ENCODE peak calls at places on chromosomes 1 and 21, in five cellular contexts. Z is A549, H is GM12878, N is K562, E is HepG2. O is an unnamed sample. For H3K4me1, the result is how much of the 10 kb centered on the place peaks cover.

GRCh38 chr1:207173396-207173795 is 69.4 kb downstream of the C4BPA start:
- DNase-seq in N (no peak), E (no peak), H (no peak), Z (no peak), O (no peak)

GRCh38 chr1:6521502-6521901 is 30.0 kb upstream of the PLEKHG5 start:
- DNase-seq in E (no peak), Z (no peak), H (no peak), N (no peak), O (no peak)

GRCh38 chr1:166133276-166133841 is 33.4 kb downstream of the FAM78B start:
- DNase-seq in E (no peak), Z (no peak), H (no peak), N (peak), O (peak)

GRCh38 chr1:216057947-216058346 is 365.3 kb downstream of the USH2A start:
- DNase-seq in E (no peak), N (no peak), Z (no peak), H (no peak), O (no peak)

GRCh38 chr1:82195245-82195644 is 394.5 kb downstream of the ADGRL2 start:
- DNase-seq in E (no peak), N (no peak), H (no peak), Z (no peak), O (no peak)

GRCh38 chr21:36282568-36283230 is 37.3 kb upstream of the MORC3 start:
- DNase-seq in E (no peak), Z (no peak), N (no peak), H (no peak), O (no peak)

GRCh38 chr1:56291374-56291841 is 288.0 kb downstream of the PLPP3 start:
- DNase-seq in Z (no peak), N (no peak), E (no peak), H (no peak), O (peak)

GRCh38 chr1:198534540-198535413 is 5.7 kb downstream of the ATP6V1G3 start:
- DNase-seq in N (no peak), Z (no peak), H (no peak), E (peak), O (no peak)

GRCh38 chr1:31431351-31431750 is 18.3 kb downstream of the SERINC2 start:
- DNase-seq in Z (no peak), N (no peak), H (no peak), E (no peak), O (no peak)

GRCh38 chr1:7869136-7869905 is 16.5 kb upstream of the UTS2 start:
- DNase-seq in Z (no peak), H (no peak), E (no peak), N (peak), O (no peak)

GRCh38 chr1:101043776-101044175 is 18.2 kb upstream of the DPH5 start:
- DNase-seq in N (no peak), Z (no peak), E (no peak), H (no peak), O (no peak)

GRCh38 chr1:1470626-1471388 is 758 bp upstream of the ATAD3B start:
- DNase-seq in E (no peak), Z (no peak), H (no peak), N (no peak), O (peak)

GRCh38 chr21:36705679-36706481 is 7.0 kb downstream of the SIM2 start:
- DNase-seq in E (no peak), N (peak), H (no peak), Z (no peak), O (peak)

GRCh38 chr1:110326826-110327225 is 12.4 kb upstream of the RBM15 start:
- DNase-seq in Z (no peak), E (no peak), N (no peak), H (no peak), O (no peak)

GRCh38 chr1:102578806-102579205 is 529.5 kb downstream of the COL11A1 start:
- DNase-seq in N (no peak), Z (no peak), H (no peak), E (no peak), O (no peak)

GRCh38 chr1:26142165-26142564 is 16.7 kb upstream of the FAM110D start:
- DNase-seq in H (no peak), N (no peak), E (no peak), Z (no peak), O (no peak)

GRCh38 chr1:1440941-1441888 is 5.7 kb downstream of the VWA1 start:
- DNase-seq in H (no peak), N (peak), Z (peak), E (peak), O (peak)

GRCh38 chr1:230084408-230085177 is 17.6 kb downstream of the GALNT2 start:
- DNase-seq in Z (peak), E (peak), H (no peak), N (no peak), O (no peak)

GRCh38 chr1:39214714-39214997 is 10.2 kb downstream of the MACF1 start:
- DNase-seq in Z (no peak), N (no peak), H (no peak), E (no peak), O (no peak)

GRCh38 chr1:12037486-12038355 is 18.4 kb downstream of the MIIP start:
- DNase-seq in Z (no peak), E (no peak), N (no peak), H (no peak), O (no peak)

GRCh38 chr1:12039141-12039525 is 19.8 kb downstream of the MIIP start:
- DNase-seq in Z (no peak), E (no peak), H (no peak), N (no peak), O (no peak)

GRCh38 chr1:12038356-12039140 is 19.2 kb downstream of the MIIP start:
- DNase-seq in E (no peak), N (peak), Z (no peak), H (no peak), O (no peak)

GRCh38 chr1:12035306-12035705 is 16.0 kb downstream of the MIIP start:
- DNase-seq in E (no peak), H (no peak), Z (no peak), N (no peak), O (no peak)

GRCh38 chr1:12040457-12041051 is 21.3 kb downstream of the MIIP start:
- DNase-seq in Z (no peak), H (peak), E (no peak), N (no peak), O (no peak)
- H3K4me1 ChIP-seq in Z (under half), H (half or more), E (under half), N (under half), O (under half)

GRCh38 chr1:228669401-228669695 is 65.9 kb upstream of the RHOU start:
- DNase-seq in Z (no peak), E (no peak), N (no peak), H (no peak), O (no peak)
- TF ChIP-seq JUNB in Z (no peak), E (no peak), N (no peak), H (no peak), O (no peak)

GRCh38 chr1:226797151-226797550 is 58.1 kb upstream of the ITPKB start:
- DNase-seq in N (no peak), E (no peak), H (no peak), Z (no peak), O (no peak)

GRCh38 chr1:226800763-226801380 is 61.8 kb upstream of the ITPKB start:
- DNase-seq in E (no peak), H (no peak), Z (no peak), N (no peak), O (no peak)

GRCh38 chr1:226793620-226794276 is 54.7 kb upstream of the ITPKB start:
- DNase-seq in N (no peak), Z (no peak), H (no peak), E (no peak), O (no peak)

GRCh38 chr1:226799634-226800281 is 60.7 kb upstream of the ITPKB start:
- DNase-seq in Z (no peak), H (no peak), E (no peak), N (no peak), O (no peak)

GRCh38 chr1:226798427-226799411 is 59.6 kb upstream of the ITPKB start:
- DNase-seq in E (no peak), H (peak), Z (no peak), N (peak), O (no peak)
- H3K4me1 ChIP-seq in E (under half), H (under half), Z (under half), N (under half), O (under half)

GRCh38 chr21:15823486-15824150 is 93.8 kb downstream of the USP25 start:
- DNase-seq in Z (no peak), E (no peak), N (no peak), H (no peak), O (no peak)

GRCh38 chr21:15831497-15831896 is 101.7 kb downstream of the USP25 start:
- DNase-seq in H (no peak), E (no peak), Z (no peak), N (no peak), O (no peak)

GRCh38 chr21:15825699-15826098 is 95.9 kb downstream of the USP25 start:
- DNase-seq in N (no peak), H (no peak), E (no peak), Z (no peak), O (no peak)

GRCh38 chr21:15826908-15827601 is 97.3 kb downstream of the USP25 start:
- DNase-seq in E (no peak), H (no peak), Z (no peak), N (no peak), O (no peak)

DNA sequence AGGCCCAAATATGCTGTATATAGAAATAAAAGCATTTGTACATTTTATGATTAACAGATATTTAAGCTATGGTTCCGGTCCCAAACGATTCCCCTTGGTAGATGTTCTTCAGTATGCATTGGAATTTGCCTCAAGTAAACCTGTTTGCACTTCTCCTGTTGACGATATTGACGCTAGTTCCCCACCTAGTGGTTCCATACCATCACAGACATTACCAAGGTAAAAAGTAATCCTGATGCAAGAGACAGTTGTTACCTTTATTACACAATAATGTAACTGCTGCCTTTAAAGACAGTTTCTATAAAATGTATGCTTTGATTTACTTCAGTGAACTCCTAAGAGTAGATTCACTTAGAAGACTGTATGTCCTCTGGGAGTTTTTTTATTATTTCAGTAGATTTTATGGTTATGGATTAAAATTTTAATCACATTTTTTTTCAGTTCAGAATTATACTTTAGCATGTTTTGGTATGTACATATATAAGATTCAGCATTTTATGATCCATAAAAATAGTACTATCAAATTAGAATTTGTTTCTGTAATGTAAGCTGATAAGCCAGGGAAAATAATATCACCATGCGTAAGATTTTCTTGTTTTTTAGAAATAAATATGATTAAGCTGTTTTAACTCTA is 96.5 kb downstream of the USP25 start:
- DNase-seq in E (peak), H (peak), Z (peak), N (peak), O (peak)
- TF ChIP-seq JUNB in E (no peak), H (no peak), Z (no peak), N (no peak), O (no peak)

GRCh38 chr1:183301239-183301638 is 115.2 kb downstream of the LAMC2 start:
- DNase-seq in H (no peak), E (no peak), Z (no peak), N (no peak), O (no peak)

GRCh38 chr1:183303901-183304300 is 114.3 kb downstream of the NMNAT2 start:
- DNase-seq in H (no peak), E (no peak), Z (no peak), N (no peak), O (no peak)

GRCh38 chr1:183303325-183303645 is 114.9 kb downstream of the NMNAT2 start:
- DNase-seq in E (no peak), N (no peak), H (no peak), Z (no peak), O (no peak)

GRCh38 chr1:183300828-183301227 is 114.8 kb downstream of the LAMC2 start:
- DNase-seq in E (no peak), H (no peak), N (no peak), Z (no peak), O (no peak)

GRCh38 chr1:183302452-183303324 is 115.5 kb downstream of the NMNAT2 start:
- DNase-seq in Z (no peak), N (no peak), E (no peak), H (no peak), O (no peak)
- H3K4me1 ChIP-seq in Z (under half), N (under half), E (under half), H (under half), O (under half)

O was measured in GM23338.